ENCODE peak calls at places on chromosomes 16 and 17, in ten cellular contexts. E is brain microvascular endothelial cell; X is IMR-90; T is cardiac muscle cell; Y is mesendoderm; V is CD4-positive, alpha-beta T cell; U is aorta; C is heart right ventricle; P is breast epithelium; M is mammary epithelial cell. Q is an unnamed sample. For H3K27me3, the result is how much of the 10 kb centered on the place peaks cover.

GRCh38 chr17:8391711-8392110 is 5.9 kb downstream of the RNF222 start:
- DNase-seq in Y (peak), V (no peak), U (no peak), X (peak), C (no peak), M (peak), T (peak), P (no peak), E (no peak), Q (peak)

GRCh38 chr17:7223375-7223774 is 3.6 kb downstream of the ACADVL start:
- DNase-seq in M (peak), P (no peak), C (no peak), E (no peak), U (no peak), V (no peak), Y (no peak), T (no peak), X (no peak), Q (no peak)

GRCh38 chr16:50265716-50266336 is 525 bp upstream of the ADCY7 start:
- DNase-seq in V (peak), T (no peak), Y (no peak), M (no peak), E (no peak), X (no peak), U (peak), P (no peak), C (no peak), Q (no peak)

GRCh38 chr17:56879280-56879679 is 34.6 kb downstream of the TRIM25 start:
- DNase-seq in U (no peak), M (no peak), P (no peak), E (no peak), C (no peak), T (no peak), Y (no peak), X (no peak), V (no peak), Q (no peak)

GRCh38 chr17:48515925-48516900 is 14.6 kb downstream of the HOXB1 start:
- DNase-seq in C (no peak), T (no peak), V (no peak), E (no peak), P (no peak), U (no peak), Y (peak), X (no peak), M (no peak), Q (no peak)

GRCh38 chr16:63185235-63185780 is 1149.1 kb upstream of the CDH8 start:
- DNase-seq in P (no peak), T (no peak), V (no peak), U (no peak), M (no peak), C (no peak), E (no peak), Y (peak), X (no peak), Q (no peak)

GRCh38 chr16:1201444-1201843 is 23.6 kb downstream of the TPSG1 start:
- DNase-seq in C (no peak), Y (no peak), P (no peak), T (no peak), E (no peak), V (no peak), X (no peak), U (no peak), M (no peak), Q (no peak)

GRCh38 chr16:81127051-81127450 is 30.9 kb upstream of the GCSH start:
- DNase-seq in T (no peak), V (no peak), P (no peak), U (no peak), Y (peak), M (peak), E (no peak), X (peak), C (no peak), Q (no peak)

GRCh38 chr17:49516190-49516589 is 21.1 kb downstream of the NGFR start:
- DNase-seq in T (peak), U (peak), P (no peak), V (no peak), Y (no peak), E (no peak), M (no peak), X (no peak), C (no peak), Q (no peak)

GRCh38 chr17:45123076-45123770 is 9.1 kb downstream of the PLCD3 start:
- DNase-seq in V (no peak), M (no peak), E (no peak), Y (no peak), P (no peak), U (no peak), C (no peak), T (no peak), X (no peak), Q (no peak)

GRCh38 chr17:39702901-39703893 is 3.3 kb downstream of the ERBB2 start:
- DNase-seq in U (no peak), C (no peak), E (no peak), V (no peak), M (no peak), Y (no peak), P (peak), X (peak), T (no peak), Q (no peak)

GRCh38 chr17:63545302-63545928 is 4.9 kb upstream of the DCAF7 start:
- DNase-seq in M (no peak), V (peak), E (no peak), U (peak), X (no peak), P (peak), T (peak), Y (no peak), C (no peak), Q (no peak)

GRCh38 chr17:49522329-49522890 is 27.3 kb downstream of the NGFR start:
- DNase-seq in P (no peak), X (no peak), M (no peak), C (no peak), E (no peak), V (no peak), T (no peak), U (peak), Y (no peak), Q (peak)

GRCh38 chr17:80758793-80759673 is 214.4 kb downstream of the RPTOR start:
- DNase-seq in T (peak), Y (no peak), M (no peak), P (no peak), X (peak), V (no peak), E (no peak), U (no peak), C (no peak), Q (peak)

GRCh38 chr17:71440513-71440912 is 680.3 kb upstream of the SOX9 start:
- DNase-seq in T (no peak), M (no peak), V (no peak), P (no peak), C (no peak), U (no peak), X (peak), E (no peak), Y (no peak), Q (no peak)

GRCh38 chr17:44672479-44673093 is 16.3 kb downstream of the MEIOC start:
- DNase-seq in C (no peak), U (no peak), P (no peak), V (no peak), M (no peak), Y (peak), T (peak), E (no peak), X (peak), Q (no peak)

GRCh38 chr16:77171750-77172635 is 19.0 kb upstream of the MON1B start:
- DNase-seq in X (peak), E (peak), U (no peak), T (peak), C (peak), M (peak), P (no peak), Y (peak), V (no peak), Q (no peak)

GRCh38 chr17:72432881-72433280 is 312.1 kb downstream of the SOX9 start:
- DNase-seq in V (no peak), U (no peak), Y (no peak), X (no peak), C (no peak), T (no peak), M (peak), P (no peak), E (no peak), Q (no peak)

GRCh38 chr16:73713817-73714495 is 582.7 kb upstream of the PSMD7 start:
- DNase-seq in M (peak), Y (peak), V (no peak), P (no peak), X (peak), U (no peak), T (peak), C (peak), E (peak), Q (peak)

GRCh38 chr17:83152745-83153611 is 73.6 kb downstream of the METRNL start:
- DNase-seq in Y (no peak), M (no peak), C (peak), X (no peak), U (peak), P (peak), V (no peak), E (no peak), T (no peak), Q (peak)

GRCh38 chr16:67672306-67672705 is 5.7 kb downstream of the C16orf86 start:
- DNase-seq in P (no peak), X (no peak), U (no peak), Y (no peak), M (no peak), E (no peak), C (no peak), V (no peak), T (no peak), Q (no peak)

GRCh38 chr17:43779145-43780125 is 658 bp upstream of the DUSP3 start:
- DNase-seq in M (no peak), P (peak), E (peak), T (no peak), Y (peak), X (peak), U (no peak), C (no peak), V (no peak), Q (peak)

GRCh38 chr16:17224859-17225258 is 245.9 kb downstream of the XYLT1 start:
- DNase-seq in P (peak), T (peak), U (no peak), M (peak), Y (no peak), X (peak), V (no peak), C (peak), E (no peak), Q (no peak)

GRCh38 chr17:50206604-50207293 is 5.3 kb upstream of the COL1A1 start:
- DNase-seq in V (peak), X (peak), U (peak), M (no peak), T (peak), C (no peak), P (no peak), Y (peak), E (no peak), Q (peak)

GRCh38 chr17:61479493-61480413 is 27.5 kb downstream of the TBX4 start:
- DNase-seq in X (no peak), U (peak), V (no peak), M (no peak), C (no peak), P (no peak), T (no peak), Y (no peak), E (no peak), Q (peak)

GRCh38 chr16:56632160-56632847 is at the start of gene MT1M:
- DNase-seq in M (no peak), T (peak), Y (peak), U (peak), X (no peak), C (no peak), E (no peak), V (no peak), P (no peak), Q (no peak)

GRCh38 chr17:81428121-81428515 is 32.9 kb downstream of the BAHCC1 start:
- DNase-seq in M (no peak), X (no peak), E (no peak), P (no peak), V (no peak), T (no peak), Y (no peak), C (no peak), U (no peak), Q (no peak)

GRCh38 chr17:3911271-3912053 is 4.8 kb downstream of the P2RX1 start:
- DNase-seq in C (no peak), V (peak), E (no peak), Y (peak), X (no peak), T (peak), U (no peak), M (no peak), P (peak), Q (peak)

GRCh38 chr16:89049484-89050118 is 44.1 kb upstream of the ACSF3 start:
- DNase-seq in U (peak), T (peak), P (no peak), C (no peak), X (no peak), E (no peak), M (no peak), Y (no peak), V (no peak), Q (no peak)

GRCh38 chr16:55443434-55443833 is 35.6 kb upstream of the MMP2 start:
- DNase-seq in T (no peak), M (no peak), P (no peak), C (no peak), V (no peak), U (no peak), E (no peak), X (no peak), Y (no peak), Q (no peak)

GRCh38 chr16:14445935-14446715 is 183.9 kb downstream of the PARN start:
- DNase-seq in C (no peak), Y (peak), M (no peak), U (no peak), X (no peak), V (no peak), T (no peak), P (no peak), E (no peak), Q (no peak)

GRCh38 chr16:85856585-85856984 is 42.4 kb upstream of the IRF8 start:
- DNase-seq in P (no peak), M (no peak), V (no peak), E (no peak), U (no peak), Y (no peak), X (no peak), T (no peak), C (no peak), Q (no peak)

GRCh38 chr16:82657786-82658185 is 31.0 kb downstream of the CDH13 start:
- DNase-seq in Y (peak), X (no peak), U (no peak), E (no peak), P (no peak), V (no peak), T (no peak), C (no peak), M (no peak), Q (no peak)

GRCh38 chr16:4213721-4214120 is 28.2 kb downstream of the SRL start:
- DNase-seq in V (no peak), E (no peak), X (no peak), Y (no peak), T (no peak), P (peak), U (no peak), C (no peak), M (no peak), Q (no peak)

GRCh38 chr16:13480801-13481200 is 439.2 kb upstream of the ERCC4 start:
- DNase-seq in V (no peak), M (peak), U (no peak), P (no peak), T (no peak), C (no peak), E (no peak), X (no peak), Y (no peak), Q (no peak)

GRCh38 chr17:71505200-71505599 is 615.6 kb upstream of the SOX9 start:
- DNase-seq in U (no peak), T (no peak), E (no peak), P (no peak), Y (peak), C (no peak), V (no peak), X (peak), M (peak), Q (no peak)

GRCh38 chr17:29585080-29585751 is 4.2 kb downstream of the GIT1 start:
- DNase-seq in U (peak), M (no peak), P (no peak), C (peak), Y (no peak), T (peak), E (no peak), V (no peak), X (no peak), Q (no peak)

GRCh38 chr17:7557825-7558543 is 566 bp upstream of the TNFSF13 start:
- DNase-seq in Y (peak), V (no peak), M (peak), U (peak), E (no peak), C (peak), P (peak), X (peak), T (peak), Q (peak)

GRCh38 chr17:32104158-32104557 is 38.1 kb upstream of the RHOT1 start:
- DNase-seq in P (no peak), V (no peak), X (no peak), M (no peak), U (no peak), E (no peak), Y (no peak), C (no peak), T (no peak), Q (no peak)

DNA sequence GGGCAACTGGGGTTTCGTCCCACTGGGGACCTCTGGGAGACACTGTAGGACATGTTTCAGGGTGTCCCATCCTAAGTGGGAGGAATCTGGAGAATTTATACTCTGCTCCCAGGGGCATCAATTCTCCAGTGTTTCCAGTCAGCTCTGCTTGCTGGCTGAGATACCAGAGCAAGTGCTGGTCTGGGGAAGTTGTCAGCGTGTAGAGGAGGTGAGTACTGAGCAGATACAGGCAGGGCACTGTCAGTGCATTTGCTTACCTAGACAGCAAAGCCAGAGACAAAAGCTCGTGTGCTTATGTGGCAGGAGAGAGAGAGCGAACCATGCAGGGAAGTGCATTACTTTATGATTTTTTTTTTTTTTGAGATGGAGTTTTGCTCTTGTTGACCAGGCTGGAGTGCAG is 20.2 kb upstream of the TOX3 start:
- DNase-seq in E (no peak), C (no peak), P (no peak), V (no peak), M (no peak), U (no peak), X (no peak), T (no peak), Y (no peak), Q (no peak)
- H3K27me3 ChIP-seq in E (under half), C (under half), P (under half), V (under half), M (under half), U (under half), X (under half), T (under half), Y (under half), Q (under half)

GRCh38 chr17:30997842-30998241 is 27.0 kb downstream of the RNF135 start:
- DNase-seq in U (no peak), P (no peak), V (no peak), X (no peak), T (no peak), M (no peak), Y (no peak), C (no peak), E (no peak), Q (no peak)

GRCh38 chr17:30992551-30992950 is 21.7 kb downstream of the RNF135 start:
- DNase-seq in X (no peak), U (no peak), T (no peak), E (no peak), P (no peak), Y (no peak), V (no peak), M (no peak), C (no peak), Q (no peak)

GRCh38 chr17:30997270-30997669 is 26.4 kb downstream of the RNF135 start:
- DNase-seq in X (no peak), T (no peak), V (no peak), U (no peak), M (no peak), Y (no peak), C (no peak), E (no peak), P (no peak), Q (no peak)

GRCh38 chr17:30995347-30995746 is 24.5 kb downstream of the RNF135 start:
- DNase-seq in E (no peak), V (no peak), C (no peak), T (no peak), P (no peak), M (no peak), Y (no peak), U (no peak), X (peak), Q (no peak)

DNA sequence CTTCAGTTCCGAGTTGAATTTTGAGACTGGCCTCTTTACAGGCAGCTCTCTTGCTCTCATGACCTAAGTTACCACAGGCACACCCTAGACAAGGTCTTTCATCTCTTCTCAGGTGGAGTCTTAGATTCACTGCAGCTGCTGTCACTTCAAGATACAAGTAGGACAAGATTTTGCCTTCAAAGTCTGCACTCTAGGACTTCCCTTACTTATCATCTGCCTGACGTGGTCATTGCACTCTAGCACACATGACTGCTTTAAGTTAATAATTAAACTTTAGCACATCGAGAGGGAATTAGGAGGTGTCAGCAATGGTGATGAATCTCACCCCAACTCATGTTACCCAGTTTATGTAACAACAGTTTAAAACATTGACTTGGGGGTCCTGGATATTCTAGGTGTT is 25.6 kb downstream of the RNF135 start:
- DNase-seq in Y (no peak), M (no peak), P (no peak), V (no peak), T (no peak), U (no peak), C (no peak), X (no peak), E (no peak), Q (no peak)
- H3K27me3 ChIP-seq in Y (under half), M (under half), P (under half), V (under half), T (under half), U (under half), C (under half), X (under half), E (under half), Q (under half)

GRCh38 chr16:22664561-22664997 is 149.4 kb upstream of the HS3ST2 start:
- DNase-seq in V (no peak), Y (no peak), U (no peak), E (no peak), T (no peak), M (no peak), C (no peak), P (no peak), X (no peak), Q (peak)
- H3K27me3 ChIP-seq in V (under half), Y (under half), U (under half), E (under half), T (under half), M (under half), C (under half), P (under half), X (under half), Q (under half)

DNA sequence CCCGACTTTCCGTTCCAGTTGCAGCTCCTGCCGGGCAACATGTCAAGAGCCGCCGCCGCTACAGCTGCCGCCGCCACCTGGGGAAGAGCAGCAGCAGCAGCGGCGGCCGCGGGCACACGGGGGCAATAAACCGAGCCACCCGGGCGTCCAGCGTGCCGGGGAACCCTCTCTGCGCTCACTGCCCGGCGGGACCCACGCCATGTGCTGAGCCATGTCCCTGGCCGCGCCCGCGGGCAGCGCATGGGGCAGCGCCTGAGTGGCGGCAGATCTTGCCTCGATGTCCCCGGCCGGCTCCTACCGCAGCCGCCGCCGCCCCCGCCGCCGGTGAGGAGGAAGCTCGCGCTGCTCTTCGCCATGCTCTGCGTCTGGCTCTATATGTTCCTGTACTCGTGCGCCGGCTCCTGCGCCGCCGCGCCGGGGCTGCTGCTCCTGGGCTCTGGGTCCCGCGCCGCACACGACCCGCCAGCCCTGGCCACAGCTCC is 439 bp downstream of the HS3ST3B1 start:
- DNase-seq in E (no peak), M (no peak), U (no peak), P (no peak), C (no peak), V (peak), T (no peak), Y (no peak), X (no peak), Q (no peak)
- H3K27me3 ChIP-seq in E (under half), M (under half), U (under half), P (under half), C (half or more), V (under half), T (half or more), Y (under half), X (under half), Q (half or more)

Q was measured in H9.